ENCODE peak calls at places on chromosomes 3 and 15, in four cellular contexts. One of them, this sample, is unnamed.

GRCh38 chr3:20186600-20187004 is 596 bp upstream of the SGO1 start:
- DNase-seq in GM12878: no peak
- DNase-seq in uterus: no peak
- DNase-seq in ovary: no peak
- DNase-seq in this sample: no peak

GRCh38 chr3:184296616-184297015 is 2.4 kb upstream of the PSMD2 start:
- DNase-seq in GM12878: no peak
- DNase-seq in uterus: no peak
- DNase-seq in ovary: no peak
- DNase-seq in this sample: no peak

GRCh38 chr15:74954515-74954914 is 2.1 kb downstream of the RPP25 start:
- DNase-seq in GM12878: no peak
- DNase-seq in uterus: peak
- DNase-seq in ovary: peak
- DNase-seq in this sample: no peak

GRCh38 chr3:40741729-40742128 is 217.0 kb downstream of the ZNF621 start:
- DNase-seq in GM12878: no peak
- DNase-seq in uterus: peak
- DNase-seq in ovary: peak
- DNase-seq in this sample: peak

GRCh38 chr3:195043612-195044144 is 227.3 kb downstream of the XXYLT1 start:
- DNase-seq in GM12878: no peak
- DNase-seq in uterus: peak
- DNase-seq in ovary: no peak
- DNase-seq in this sample: no peak

GRCh38 chr3:185332026-185332735 is 30.8 kb upstream of the MAP3K13 start:
- DNase-seq in GM12878: peak
- DNase-seq in uterus: no peak
- DNase-seq in ovary: no peak
- DNase-seq in this sample: no peak

GRCh38 chr3:78893161-78893560 is 874.6 kb downstream of the ROBO1 start:
- DNase-seq in GM12878: no peak
- DNase-seq in uterus: no peak
- DNase-seq in ovary: no peak
- DNase-seq in this sample: no peak

GRCh38 chr3:57896691-57897090 is 111.5 kb upstream of the FLNB start:
- DNase-seq in GM12878: no peak
- DNase-seq in uterus: no peak
- DNase-seq in ovary: no peak
- DNase-seq in this sample: no peak

GRCh38 chr3:156256945-156257344 is 136.6 kb downstream of the KCNAB1 start:
- DNase-seq in GM12878: no peak
- DNase-seq in uterus: no peak
- DNase-seq in ovary: no peak
- DNase-seq in this sample: no peak

GRCh38 chr3:12372762-12373280 is 84.0 kb downstream of the PPARG start:
- DNase-seq in GM12878: no peak
- DNase-seq in uterus: no peak
- DNase-seq in ovary: no peak
- DNase-seq in this sample: no peak

GRCh38 chr15:99437315-99438221 is 128.2 kb upstream of the MEF2A start:
- DNase-seq in GM12878: no peak
- DNase-seq in uterus: peak
- DNase-seq in ovary: peak
- DNase-seq in this sample: no peak

GRCh38 chr3:26004205-26004604 is 214.3 kb downstream of the OXSM start:
- DNase-seq in GM12878: no peak
- DNase-seq in uterus: no peak
- DNase-seq in ovary: no peak
- DNase-seq in this sample: no peak

GRCh38 chr3:385151-385550 is 188.6 kb downstream of the CHL1 start:
- DNase-seq in GM12878: no peak
- DNase-seq in uterus: no peak
- DNase-seq in ovary: no peak
- DNase-seq in this sample: no peak

GRCh38 chr15:25059698-25060471 is 105.1 kb downstream of the SNRPN start:
- DNase-seq in GM12878: no peak
- DNase-seq in uterus: peak
- DNase-seq in ovary: no peak
- DNase-seq in this sample: peak

GRCh38 chr3:183619624-183620274 is 15.7 kb upstream of the KLHL24 start:
- DNase-seq in GM12878: no peak
- DNase-seq in uterus: no peak
- DNase-seq in ovary: no peak
- DNase-seq in this sample: no peak

DNA sequence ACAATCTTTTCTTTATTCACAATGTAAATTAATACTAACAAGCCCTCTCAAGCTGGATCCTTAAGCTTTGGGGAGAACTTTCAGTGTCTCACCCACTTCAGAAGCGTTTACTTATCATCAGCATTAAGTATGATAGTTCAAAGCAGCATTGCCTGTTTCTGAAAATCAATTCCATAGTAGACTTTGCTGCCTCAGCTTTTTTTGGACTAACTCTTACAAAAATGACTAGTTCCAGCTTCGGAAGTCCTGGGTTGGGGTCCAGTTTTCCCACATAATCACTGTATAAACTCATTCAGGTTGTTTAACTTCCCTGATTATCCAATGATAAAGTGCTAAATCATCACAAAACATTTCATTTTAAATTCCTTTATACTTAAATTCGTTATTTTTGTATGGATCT is 114.4 kb downstream of the NR2F2 start:
- DNase-seq in GM12878: no peak
- DNase-seq in uterus: no peak
- DNase-seq in ovary: no peak
- DNase-seq in this sample: no peak
- H3K27ac ChIP-seq in GM12878: no peak
- H3K27ac ChIP-seq in uterus: no peak
- H3K27ac ChIP-seq in ovary: no peak
- H3K27ac ChIP-seq in this sample: no peak

GRCh38 chr3:131503328-131503650 is 518 bp upstream of the MRPL3 start:
- DNase-seq in GM12878: no peak
- DNase-seq in uterus: no peak
- DNase-seq in ovary: no peak
- DNase-seq in this sample: no peak

GRCh38 chr3:131501949-131502348 is 822 bp downstream of the MRPL3 start:
- DNase-seq in GM12878: no peak
- DNase-seq in uterus: no peak
- DNase-seq in ovary: no peak
- DNase-seq in this sample: no peak

GRCh38 chr3:131502530-131503327 is at the start of gene MRPL3:
- DNase-seq in GM12878: peak
- DNase-seq in uterus: peak
- DNase-seq in ovary: peak
- DNase-seq in this sample: peak
- TF ChIP-seq CTCF in GM12878: no peak
- TF ChIP-seq CTCF in uterus: no peak
- TF ChIP-seq CTCF in ovary: no peak
- TF ChIP-seq CTCF in this sample: no peak

GRCh38 chr3:178802993-178803693 is 266.9 kb downstream of the KCNMB2 start:
- DNase-seq in GM12878: no peak
- DNase-seq in uterus: no peak
- DNase-seq in ovary: no peak
- DNase-seq in this sample: no peak
- TF ChIP-seq POLR2A in GM12878: no peak
- TF ChIP-seq POLR2A in uterus: no peak
- TF ChIP-seq POLR2A in ovary: no peak
- TF ChIP-seq POLR2A in this sample: no peak

GRCh38 chr3:99794485-99794884 is 23.2 kb upstream of the CMSS1 start:
- DNase-seq in GM12878: no peak
- DNase-seq in uterus: no peak
- DNase-seq in ovary: no peak
- DNase-seq in this sample: no peak

GRCh38 chr3:99795573-99795972 is 22.1 kb upstream of the CMSS1 start:
- DNase-seq in GM12878: no peak
- DNase-seq in uterus: no peak
- DNase-seq in ovary: no peak
- DNase-seq in this sample: no peak

GRCh38 chr3:99805160-99805559 is 12.5 kb upstream of the CMSS1 start:
- DNase-seq in GM12878: no peak
- DNase-seq in uterus: no peak
- DNase-seq in ovary: no peak
- DNase-seq in this sample: no peak

GRCh38 chr3:99799420-99799819 is 18.2 kb upstream of the CMSS1 start:
- DNase-seq in GM12878: no peak
- DNase-seq in uterus: no peak
- DNase-seq in ovary: no peak
- DNase-seq in this sample: no peak
- H3K27ac ChIP-seq in GM12878: no peak
- H3K27ac ChIP-seq in uterus: no peak
- H3K27ac ChIP-seq in ovary: no peak
- H3K27ac ChIP-seq in this sample: no peak

GRCh38 chr3:51718547-51719412 is 11.9 kb downstream of the GRM2 start:
- DNase-seq in GM12878: peak
- DNase-seq in uterus: no peak
- DNase-seq in ovary: no peak
- DNase-seq in this sample: peak
- TF ChIP-seq CTCF in GM12878: peak
- TF ChIP-seq CTCF in uterus: no peak
- TF ChIP-seq CTCF in ovary: no peak
- TF ChIP-seq CTCF in this sample: no peak

DNA sequence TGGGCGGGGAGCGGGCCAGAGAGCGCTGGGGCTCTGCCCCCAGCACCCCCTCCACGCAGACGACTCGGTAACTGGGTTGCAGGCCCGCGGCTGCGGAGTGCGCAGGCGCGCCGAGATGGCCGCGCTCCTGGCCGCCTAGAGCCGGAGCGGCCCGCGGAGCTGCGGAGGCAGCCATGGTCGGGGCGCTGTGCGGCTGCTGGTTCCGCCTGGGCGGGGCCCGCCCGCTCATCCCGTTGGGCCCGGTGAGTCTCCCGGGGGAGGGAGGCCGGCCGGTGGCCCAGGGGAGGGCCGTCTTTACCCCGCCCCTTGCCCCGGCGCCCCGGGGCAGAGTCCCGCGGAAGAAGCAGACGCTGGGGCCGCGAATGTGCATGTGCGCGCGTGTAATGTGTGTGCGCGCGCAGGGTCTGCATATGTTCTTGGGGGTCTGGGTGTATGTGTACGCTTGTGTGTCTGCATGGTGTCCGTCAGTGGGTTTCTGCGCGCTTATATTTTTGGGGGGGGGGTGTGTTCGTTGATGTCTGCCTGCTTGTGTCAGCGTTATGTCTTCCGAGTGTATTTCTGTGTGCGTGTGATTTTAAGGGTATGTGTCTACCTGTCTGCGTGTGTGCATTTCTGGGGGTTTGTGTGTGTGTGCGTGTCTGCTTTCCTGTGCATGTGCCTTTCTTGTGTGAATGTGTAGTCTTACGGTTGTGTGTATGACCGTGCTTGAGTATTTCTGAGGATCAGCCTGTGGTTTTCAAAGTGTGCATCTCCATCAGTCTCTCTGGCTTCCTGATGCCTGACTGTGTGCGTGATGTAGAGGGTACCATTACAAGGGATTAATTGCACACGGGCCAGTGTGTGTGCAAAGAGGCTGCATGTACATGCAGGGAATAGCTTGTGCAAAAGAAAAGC is at the start of gene ABHD14A:
- DNase-seq in GM12878: no peak
- DNase-seq in uterus: peak
- DNase-seq in ovary: peak
- DNase-seq in this sample: peak
- TF ChIP-seq POLR2A in GM12878: peak
- TF ChIP-seq POLR2A in uterus: peak
- TF ChIP-seq POLR2A in ovary: peak
- TF ChIP-seq POLR2A in this sample: no peak

GRCh38 chr3:23457697-23458096 is 254.6 kb downstream of the UBE2E2 start:
- DNase-seq in GM12878: no peak
- DNase-seq in uterus: no peak
- DNase-seq in ovary: no peak
- DNase-seq in this sample: no peak

GRCh38 chr3:23452408-23452807 is 249.3 kb downstream of the UBE2E2 start:
- DNase-seq in GM12878: no peak
- DNase-seq in uterus: no peak
- DNase-seq in ovary: no peak
- DNase-seq in this sample: no peak

GRCh38 chr3:23459437-23459836 is 256.3 kb downstream of the UBE2E2 start:
- DNase-seq in GM12878: no peak
- DNase-seq in uterus: no peak
- DNase-seq in ovary: no peak
- DNase-seq in this sample: no peak

GRCh38 chr3:23455084-23455483 is 252.0 kb downstream of the UBE2E2 start:
- DNase-seq in GM12878: no peak
- DNase-seq in uterus: no peak
- DNase-seq in ovary: no peak
- DNase-seq in this sample: no peak

DNA sequence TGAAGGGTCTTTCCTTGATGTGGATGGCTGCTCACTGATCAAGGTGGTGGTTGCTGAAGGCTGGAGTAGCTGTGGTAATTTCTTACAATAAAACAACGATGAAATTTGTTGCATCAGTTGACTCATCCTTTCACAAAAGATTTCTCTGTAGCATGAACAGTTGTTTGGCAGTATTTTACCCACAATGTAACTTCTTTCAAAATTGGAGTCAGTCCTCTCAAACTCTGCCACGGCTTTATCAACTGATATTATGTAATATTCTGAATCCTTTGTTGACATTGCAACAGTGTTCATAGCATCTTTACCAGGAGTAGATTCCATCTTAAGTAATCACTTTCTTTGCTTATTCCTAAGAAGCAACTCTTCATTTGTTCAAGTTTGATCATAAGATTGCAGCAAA is 252.6 kb downstream of the UBE2E2 start:
- DNase-seq in GM12878: no peak
- DNase-seq in uterus: no peak
- DNase-seq in ovary: no peak
- DNase-seq in this sample: no peak
- H3K27ac ChIP-seq in GM12878: no peak
- H3K27ac ChIP-seq in uterus: no peak
- H3K27ac ChIP-seq in ovary: no peak
- H3K27ac ChIP-seq in this sample: no peak

GRCh38 chr3:55885721-55886120 is 398.6 kb upstream of the WNT5A start:
- DNase-seq in GM12878: no peak
- DNase-seq in uterus: no peak
- DNase-seq in ovary: no peak
- DNase-seq in this sample: no peak
- TF ChIP-seq CTCF in GM12878: no peak
- TF ChIP-seq CTCF in uterus: no peak
- TF ChIP-seq CTCF in ovary: no peak
- TF ChIP-seq CTCF in this sample: no peak

This sample was measured in thyroid gland.